ENCODE peak calls at places on chromosomes 13 and 19, in ten cellular contexts. G is effector memory CD4-positive, alpha-beta T cell; X is stomach; T is neuronal stem cell; R is GM23248; Y is heart right ventricle; U is fibroblast of lung; W is lung; K is CD8-positive, alpha-beta T cell; C is kidney. M is an unnamed sample.
A peak's percentile ranks its signal among the peaks of the same experiment; 100 is the strongest.

GRCh38 chr13:75353786-75354193 is 128.2 kb downstream of the TBC1D4 start:
- DNase-seq in U (no peak), C (no peak), R (peak; percentile 59), Y (no peak), W (no peak), K (no peak), G (no peak), X (no peak), T (no peak), M (no peak)

GRCh38 chr13:99062593-99062992 is 84.7 kb upstream of the DOCK9 start:
- DNase-seq in X (no peak), W (no peak), R (peak; percentile 54), G (no peak), Y (peak; percentile 38), U (peak; percentile 75), C (peak; percentile 83), K (no peak), T (no peak), M (no peak)

GRCh38 chr13:35256459-35257148 is 219.9 kb downstream of the MAB21L1 start:
- DNase-seq in Y (no peak), C (peak; percentile 64), X (no peak), T (no peak), G (no peak), R (no peak), U (no peak), W (no peak), K (no peak), M (no peak)

GRCh38 chr13:87810391-87810801 is 139.2 kb downstream of the SLITRK5 start:
- DNase-seq in G (no peak), Y (no peak), U (no peak), R (no peak), C (peak; percentile 29), W (no peak), K (no peak), T (no peak), X (no peak), M (no peak)

GRCh38 chr19:1258707-1259205 is 10.4 kb downstream of the MIDN start:
- DNase-seq in W (no peak), G (no peak), Y (no peak), T (no peak), C (no peak), U (no peak), R (peak; percentile 51), X (no peak), K (no peak), M (no peak)

GRCh38 chr13:35489050-35489449 is 12.6 kb upstream of the MAB21L1 start:
- DNase-seq in Y (no peak), U (no peak), G (no peak), C (no peak), R (no peak), W (no peak), T (no peak), K (no peak), X (no peak), M (no peak)

GRCh38 chr13:33108620-33109019 is 92.4 kb downstream of the KL start:
- DNase-seq in C (no peak), X (no peak), G (no peak), T (no peak), R (peak; percentile 85), Y (no peak), U (peak; percentile 81), K (no peak), W (no peak), M (no peak)

GRCh38 chr19:35978832-35979365 is 16.1 kb upstream of the SDHAF1 start:
- DNase-seq in U (no peak), R (no peak), X (no peak), W (no peak), K (no peak), T (no peak), C (no peak), G (no peak), Y (no peak), M (no peak)

GRCh38 chr13:103395140-103395539 is 328.9 kb upstream of the SLC10A2 start:
- DNase-seq in K (no peak), Y (no peak), R (no peak), C (no peak), T (no peak), G (no peak), U (no peak), X (no peak), W (no peak), M (no peak)

GRCh38 chr13:96100457-96101220 is 10.7 kb downstream of the HS6ST3 start:
- DNase-seq in G (no peak), C (no peak), K (no peak), U (no peak), R (no peak), X (no peak), T (no peak), W (no peak), Y (no peak), M (no peak)

GRCh38 chr19:57103573-57104277 is 16.1 kb upstream of the USP29 start:
- DNase-seq in U (peak; percentile 65), C (no peak), T (peak; percentile 52), X (peak; percentile 41), K (peak; percentile 52), G (peak; percentile 51), R (peak; percentile 86), Y (peak; percentile 39), W (peak; percentile 56), M (peak; percentile 64)

GRCh38 chr19:2603320-2603719 is 99.2 kb downstream of the GNG7 start:
- DNase-seq in Y (peak; percentile 70), C (peak; percentile 85), G (no peak), W (no peak), R (peak; percentile 75), X (no peak), K (no peak), T (no peak), U (peak; percentile 30), M (no peak)

GRCh38 chr19:8482696-8483095 is 19.7 kb downstream of the PRAM1 start:
- DNase-seq in Y (no peak), R (no peak), U (no peak), G (no peak), X (no peak), W (no peak), T (no peak), C (no peak), K (no peak), M (no peak)

GRCh38 chr19:8483165-8483564 is 19.3 kb downstream of the PRAM1 start:
- DNase-seq in T (no peak), R (no peak), Y (no peak), W (no peak), X (no peak), K (no peak), U (no peak), C (no peak), G (no peak), M (no peak)

GRCh38 chr19:8478605-8479004 is 23.8 kb downstream of the PRAM1 start:
- DNase-seq in R (no peak), U (no peak), G (no peak), Y (no peak), T (no peak), X (no peak), W (no peak), K (no peak), C (no peak), M (no peak)

GRCh38 chr19:8481616-8482015 is 20.8 kb downstream of the PRAM1 start:
- DNase-seq in X (no peak), U (no peak), W (no peak), K (no peak), R (no peak), G (no peak), C (no peak), Y (no peak), T (no peak), M (no peak)

DNA sequence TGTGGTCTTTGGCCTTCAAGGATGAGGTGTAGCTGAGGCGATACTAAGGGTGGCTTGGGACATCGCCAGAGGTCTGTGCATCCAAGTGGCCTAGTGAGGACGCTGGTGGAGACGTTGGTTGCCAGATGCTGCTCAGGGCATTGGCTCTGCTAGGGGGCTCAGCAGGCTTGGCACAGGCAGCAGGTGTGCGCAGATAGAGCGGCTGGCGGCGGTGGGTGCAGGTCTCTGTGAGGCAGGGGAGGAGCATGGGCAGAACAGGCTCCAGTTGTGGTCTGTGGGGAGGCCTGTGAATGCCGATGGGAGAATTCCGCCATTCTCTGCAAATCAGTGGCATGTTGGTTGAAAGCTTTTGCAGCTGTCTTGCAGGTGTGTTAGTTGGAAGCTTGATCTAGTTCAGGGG is 21.2 kb downstream of the PRAM1 start:
- DNase-seq in W (no peak), G (no peak), T (no peak), R (no peak), U (no peak), K (peak; percentile 22), Y (no peak), C (no peak), X (no peak), M (no peak)
- H3K27ac ChIP-seq in W (no peak overlapping the region), G (no peak overlapping the region), T (no peak overlapping the region), R (no peak overlapping the region), U (no peak overlapping the region), K (no peak overlapping the region), Y (no peak overlapping the region), C (no peak overlapping the region), X (peak overlapping the region; percentile 16), M (no peak overlapping the region)

GRCh38 chr19:3821857-3822364 is 35.7 kb upstream of the MATK start:
- DNase-seq in X (peak; percentile 82), G (peak; percentile 76), R (peak; percentile 53), T (peak; percentile 67), K (peak; percentile 96), U (peak; percentile 17), W (peak; percentile 71), Y (peak; percentile 76), C (no peak), M (peak; percentile 88)
- H3K4me3 ChIP-seq in X (no peak overlapping the region), G (no peak overlapping the region), R (no peak overlapping the region), T (no peak overlapping the region), K (peak overlapping the region; percentile 30), U (no peak overlapping the region), W (no peak overlapping the region), Y (no peak overlapping the region), C (no peak overlapping the region), M (no peak overlapping the region)

GRCh38 chr19:38837656-38838121 is 6.1 kb upstream of the ECH1 start:
- DNase-seq in C (no peak), Y (no peak), K (no peak), U (no peak), X (peak; percentile 55), G (no peak), T (no peak), W (no peak), R (peak; percentile 67), M (no peak)
- H3K4me1 ChIP-seq in C (no peaks in the 10 kb centered on the region), Y (no peaks in the 10 kb centered on the region), K (peaks cover 33% of the 10 kb centered on the region), U (peaks cover 11% of the 10 kb centered on the region), X (peaks cover 77% of the 10 kb centered on the region), G (peaks cover 17% of the 10 kb centered on the region), T (no peaks in the 10 kb centered on the region), W (peaks cover 3% of the 10 kb centered on the region), R (peaks cover 8% of the 10 kb centered on the region), M (peaks cover 35% of the 10 kb centered on the region)

DNA sequence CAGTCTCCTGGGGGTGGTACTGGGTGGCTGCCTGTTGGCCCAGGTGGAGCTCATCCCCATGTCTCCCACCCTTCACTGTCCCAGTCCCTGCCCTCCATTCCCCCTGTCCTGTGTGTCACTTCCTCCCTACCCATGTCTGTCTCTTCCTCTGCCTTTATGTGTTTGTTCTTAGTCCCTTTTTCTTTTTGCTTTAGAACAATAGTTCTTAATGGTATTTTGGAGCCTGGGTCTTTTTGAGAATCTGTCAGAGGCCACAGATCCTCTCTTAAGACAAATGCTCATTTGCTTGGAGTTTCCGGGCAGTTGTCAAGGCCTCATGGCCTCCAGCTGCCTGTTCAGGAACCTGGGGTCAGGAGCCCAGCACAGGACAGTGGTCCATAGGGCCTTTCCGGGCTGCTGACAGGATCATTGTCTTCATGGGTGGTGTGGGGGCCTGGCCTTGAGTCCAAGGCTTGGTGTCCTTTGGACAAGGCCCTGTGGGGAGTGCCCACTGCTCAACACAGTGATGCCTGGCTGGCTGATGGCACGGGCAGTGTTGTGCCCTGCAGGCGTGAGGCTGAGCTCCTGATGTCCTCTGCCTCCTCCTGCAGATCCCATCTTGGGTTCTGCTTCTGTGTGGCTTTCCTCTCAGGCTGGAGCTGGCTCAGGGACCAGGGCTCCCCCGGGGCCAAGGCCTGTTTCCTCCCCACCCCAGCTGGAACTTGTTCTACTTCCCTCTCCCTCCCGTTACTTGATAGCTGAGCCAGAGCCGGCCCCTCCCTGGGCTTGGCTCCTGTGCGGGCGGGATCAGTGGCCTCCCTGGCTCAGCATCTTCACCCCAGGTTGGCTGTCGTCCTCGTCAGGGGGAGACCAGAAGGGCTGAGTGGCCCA is 3.5 kb downstream of the EGLN2 start:
- DNase-seq in T (no peak), K (no peak), W (no peak), X (peak; percentile 71), Y (peak; percentile 81), C (no peak), R (peak; percentile 35), U (no peak), G (no peak), M (no peak)
- H3K27ac ChIP-seq in T (no peak overlapping the region), K (peak overlapping the region; percentile 66), W (peak overlapping the region; percentile 71), X (peak overlapping the region; percentile 99), Y (peak overlapping the region; percentile 79), C (peak overlapping the region; percentile 83), R (peak overlapping the region; percentile 35), U (peak overlapping the region; percentile 62), G (peak overlapping the region; percentile 84), M (peak overlapping the region; percentile 84)